ENCODE peak calls at places on chromosome 19, in ten cellular contexts. R is neural progenitor cell; A is activated naive CD8-positive, alpha-beta T cell treated with anti-CD3 and anti-CD28 coated beads for 36 hours; H is psoas muscle; N is neural crest cell; D is right lobe of liver; T is smooth muscle cell of the brain vasculature; X is CD8-positive, alpha-beta memory T cell; S is WERI-Rb-1; L is activated naive CD4-positive, alpha-beta T cell. F is an unnamed sample.
A peak's percentile ranks its signal among the peaks of the same experiment; 100 is the strongest.

GRCh38 chr19:49132974-49133609 is 13.7 kb downstream of the PPFIA3 start:
- DNase-seq in D (no peak), A (no peak), N (no peak), T (no peak), R (peak; percentile 43), X (no peak), L (no peak), S (no peak), H (no peak), F (no peak)

GRCh38 chr19:15860522-15860921 is 37.4 kb downstream of the CYP4F2 start:
- DNase-seq in D (no peak), R (no peak), S (no peak), H (no peak), N (no peak), L (no peak), A (no peak), X (no peak), T (no peak), F (no peak)

GRCh38 chr19:45528744-45529453 is 21.6 kb downstream of the VASP start:
- DNase-seq in A (peak; percentile 34), N (no peak), S (no peak), D (peak; percentile 57), R (peak; percentile 91), T (no peak), H (peak; percentile 58), X (no peak), L (no peak), F (no peak)

GRCh38 chr19:45767410-45767880 is 1.6 kb downstream of the SIX5 start:
- DNase-seq in A (no peak), D (peak; percentile 78), X (no peak), L (no peak), S (peak; percentile 40), N (peak; percentile 59), H (peak; percentile 87), R (peak; percentile 88), T (no peak), F (no peak)

GRCh38 chr19:18433735-18434398 is 4.1 kb downstream of the ISYNA1 start:
- DNase-seq in D (no peak), T (no peak), N (peak; percentile 59), S (peak; percentile 65), H (peak; percentile 60), L (no peak), R (peak; percentile 70), X (no peak), A (no peak), F (no peak)

GRCh38 chr19:11964858-11965645 is at the start of gene ZNF763:
- DNase-seq in H (peak; percentile 94), R (peak; percentile 98), T (no peak), X (peak; percentile 82), N (peak; percentile 80), S (peak; percentile 97), L (peak; percentile 45), D (peak; percentile 93), A (peak; percentile 87), F (peak; percentile 91)

GRCh38 chr19:18456974-18457373 is 19.0 kb upstream of the ISYNA1 start:
- DNase-seq in R (no peak), N (no peak), X (no peak), L (no peak), A (no peak), S (no peak), H (peak; percentile 88), T (no peak), D (no peak), F (no peak)

GRCh38 chr19:17515408-17516149 is 4.1 kb downstream of the PGLS start:
- DNase-seq in X (no peak), L (no peak), S (no peak), H (no peak), A (no peak), N (no peak), T (no peak), D (no peak), R (no peak), F (no peak)